ENCODE peak calls at places on chromosome 6, in six cellular contexts. V is MM.1S, N is HCT116, K is GM23248, P is PC-3, O is SK-N-SH. S is an unnamed sample.

GRCh38 chr6:39416728-39417127 is 94.2 kb upstream of the KCNK16 start:
- DNase-seq in N (no peak), K (peak; percentile 96), O (no peak), P (peak; percentile 70), V (no peak), S (no peak)

GRCh38 chr6:7050911-7051779 is 56.6 kb upstream of the RREB1 start:
- DNase-seq in N (no peak), K (peak; percentile 78), P (peak; percentile 96), O (no peak), V (no peak), S (peak; percentile 71)

GRCh38 chr6:132937466-132937906 is 123.1 kb downstream of the RPS12 start:
- DNase-seq in N (peak; percentile 57), V (peak; percentile 70), P (peak; percentile 83), K (peak; percentile 63), O (peak; percentile 43), S (peak; percentile 77)

GRCh38 chr6:47473791-47474351 is 3.7 kb upstream of the CD2AP start:
- DNase-seq in O (no peak), P (peak; percentile 23), N (no peak), K (peak; percentile 16), V (no peak), S (no peak)

GRCh38 chr6:160863782-160864181 is 127.8 kb upstream of the MAP3K4 start:
- DNase-seq in P (no peak), V (no peak), O (no peak), N (no peak), K (no peak), S (no peak)

GRCh38 chr6:112881027-112881426 is 533.9 kb downstream of the RFPL4B start:
- DNase-seq in V (no peak), K (peak; percentile 67), O (no peak), P (no peak), N (no peak), S (peak; percentile 32)

GRCh38 chr6:154689654-154690053 is 43.6 kb upstream of the SCAF8 start:
- DNase-seq in P (no peak), K (no peak), N (no peak), V (no peak), O (no peak), S (no peak)

GRCh38 chr6:113654396-113654795 is 202.7 kb upstream of the MARCKS start:
- DNase-seq in K (peak; percentile 86), O (no peak), P (peak; percentile 91), N (peak; percentile 41), V (no peak), S (no peak)

GRCh38 chr6:55528624-55529023 is 50.4 kb downstream of the HMGCLL1 start:
- DNase-seq in V (peak; percentile 78), O (no peak), N (peak; percentile 51), K (peak; percentile 28), P (peak; percentile 71), S (peak; percentile 48)

GRCh38 chr6:17281100-17281496 is at the start of gene RBM24:
- DNase-seq in V (peak; percentile 45), O (peak; percentile 78), K (peak; percentile 89), N (peak; percentile 51), P (peak; percentile 78), S (peak; percentile 91)

GRCh38 chr6:162056745-162057144 is 670.8 kb downstream of the PRKN start:
- DNase-seq in P (peak; percentile 13), K (peak; percentile 81), N (no peak), V (no peak), O (no peak), S (peak; percentile 44)

GRCh38 chr6:12113190-12113578 is 101.1 kb downstream of the HIVEP1 start:
- DNase-seq in N (no peak), K (peak; percentile 56), P (peak; percentile 84), V (no peak), O (no peak), S (no peak)

GRCh38 chr6:21186479-21187055 is 407.0 kb upstream of the SOX4 start:
- DNase-seq in K (no peak), N (no peak), V (no peak), O (no peak), P (no peak), S (no peak)
- H3K9ac ChIP-seq in K (no peak overlapping the region), N (no peak overlapping the region), V (no peak overlapping the region), O (no peak overlapping the region), P (no peak overlapping the region), S (no peak overlapping the region)

DNA sequence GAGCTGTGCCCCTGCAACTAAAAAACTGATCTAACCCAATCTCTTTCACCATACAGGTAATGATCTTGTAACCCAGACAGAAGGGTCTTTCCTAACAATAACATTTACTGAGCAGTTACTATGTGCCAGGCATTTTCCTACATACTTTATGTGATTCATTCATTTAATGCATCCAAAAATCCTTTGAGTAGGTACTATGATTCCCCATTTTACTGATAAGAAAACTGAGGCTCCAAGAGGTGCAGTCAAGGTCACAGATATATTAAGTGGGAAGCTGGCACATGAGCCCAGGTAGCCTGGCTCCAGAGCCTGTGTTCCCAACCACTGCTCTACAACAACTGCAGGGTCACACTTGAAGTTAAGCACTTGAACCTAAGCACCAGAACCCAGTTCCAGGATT is 87.6 kb downstream of the NCR2 start:
- DNase-seq in K (no peak), P (no peak), V (no peak), N (no peak), O (no peak), S (no peak)
- TF ChIP-seq EZH2phosphoT487 in K (no peak), P (no peak), V (no peak), N (no peak), O (no peak), S (no peak)

DNA sequence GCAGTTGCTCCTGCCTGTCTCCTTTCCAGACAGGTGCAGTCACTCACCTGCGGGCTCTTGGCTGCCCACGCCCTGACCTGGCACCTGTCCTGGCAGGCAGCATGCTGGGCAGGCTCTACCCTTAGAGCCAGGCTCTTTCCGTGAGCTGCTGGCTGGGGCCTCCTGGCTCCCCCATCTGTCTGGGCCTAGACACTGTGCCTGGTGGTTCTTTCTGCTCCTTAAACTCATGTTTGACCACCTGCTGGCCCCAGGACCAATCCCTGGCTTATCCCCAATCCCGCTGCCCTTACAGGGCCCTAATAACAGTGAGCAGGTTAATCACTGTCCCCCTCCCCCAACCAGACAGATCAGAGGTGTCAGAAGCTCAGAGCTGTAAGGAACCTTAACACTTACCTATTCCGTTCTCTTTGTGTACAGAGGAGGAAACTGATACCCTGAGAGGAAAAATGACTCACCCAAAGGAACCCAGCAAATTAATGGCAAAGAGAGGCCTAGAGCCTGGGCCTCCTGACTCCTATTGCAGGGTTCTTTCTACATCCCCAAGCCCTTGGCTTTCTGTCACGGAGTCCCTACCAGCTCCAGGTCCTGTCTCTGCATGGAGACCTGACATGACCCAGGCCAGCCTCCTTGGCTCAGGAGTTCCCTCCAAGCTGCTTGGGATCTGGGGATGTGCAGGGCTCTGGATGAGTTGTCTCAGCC is 54.7 kb downstream of the RAB44 start:
- DNase-seq in N (no peak), O (no peak), P (peak; percentile 66), V (peak; percentile 41), K (no peak), S (no peak)
- H3K9ac ChIP-seq in N (no peak overlapping the region), O (no peak overlapping the region), P (peak overlapping the region; percentile 18), V (peak overlapping the region; percentile 62), K (no peak overlapping the region), S (no peak overlapping the region)

DNA sequence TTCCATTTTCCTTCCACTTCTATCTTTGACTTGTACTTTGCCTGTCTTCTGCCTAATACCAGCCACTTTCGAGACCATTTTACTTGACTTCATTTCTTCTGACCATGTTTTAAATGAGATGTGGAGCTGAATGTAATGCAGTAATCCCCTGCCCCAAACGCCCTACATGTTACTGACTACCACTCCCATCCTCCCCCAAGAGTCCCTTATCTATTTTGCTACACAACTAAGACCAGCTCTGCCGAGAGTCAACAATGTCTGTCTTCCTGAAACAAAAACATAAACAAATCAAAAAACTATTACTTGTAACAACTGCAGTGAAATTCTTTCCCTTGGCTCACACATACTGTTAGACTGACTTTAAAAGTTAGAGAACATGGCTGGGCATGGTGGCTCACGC is 27.1 kb upstream of the KIAA1586 start:
- DNase-seq in N (no peak), O (no peak), P (no peak), V (no peak), K (no peak), S (no peak)
- TF ChIP-seq EZH2phosphoT487 in N (no peak), O (no peak), P (no peak), V (no peak), K (no peak), S (no peak)

DNA sequence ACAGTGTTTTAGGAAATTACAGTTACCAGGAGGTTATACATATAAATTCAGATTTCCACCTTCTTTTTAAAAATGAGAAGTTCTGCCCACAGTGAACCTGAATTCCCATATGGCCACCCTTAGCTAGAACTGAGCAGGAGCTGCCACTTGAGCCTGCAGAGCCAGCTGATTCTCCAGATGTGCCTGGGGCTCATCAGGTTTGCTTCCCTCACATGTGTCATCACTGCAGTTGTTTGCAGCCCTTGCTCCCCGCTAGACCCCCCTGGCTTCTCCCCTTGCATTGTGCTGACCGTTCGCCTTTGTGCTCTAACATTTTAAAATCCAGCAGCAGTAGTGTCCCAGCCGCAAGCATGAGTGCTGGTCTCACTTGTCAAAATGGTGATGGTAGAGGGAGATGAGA is 131.1 kb downstream of the UTRN start:
- DNase-seq in P (no peak), N (no peak), O (no peak), K (no peak), V (no peak), S (no peak)
- H3K9ac ChIP-seq in P (peak overlapping the region; percentile 57), N (no peak overlapping the region), O (no peak overlapping the region), K (peak overlapping the region; percentile 26), V (no peak overlapping the region), S (no peak overlapping the region)

S was measured in neural progenitor cell.